ENCODE peak calls at places on chromosomes 3 and 15, in four cellular contexts. T is K562, Q is GM12891, H is GM12878. P is an unnamed sample.

GRCh38 chr3:101868534-101869464 is 19.5 kb downstream of the NFKBIZ start:
- DNase-seq in T (peak), Q (no peak), H (no peak), P (no peak)

GRCh38 chr3:121482651-121483050 is 63.1 kb downstream of the POLQ start:
- DNase-seq in T (no peak), Q (no peak), H (no peak), P (no peak)

GRCh38 chr15:33005582-33005981 is 188.9 kb downstream of the FMN1 start:
- DNase-seq in T (no peak), Q (no peak), H (no peak), P (no peak)

GRCh38 chr3:10951295-10951926 is 41.1 kb upstream of the SLC6A1 start:
- DNase-seq in T (no peak), Q (no peak), H (no peak), P (no peak)

GRCh38 chr3:31213869-31214486 is 318.7 kb upstream of the STT3B start:
- DNase-seq in T (no peak), Q (no peak), H (peak), P (peak)

GRCh38 chr3:127889461-127889863 is 25.6 kb upstream of the KBTBD12 start:
- DNase-seq in T (no peak), Q (no peak), H (no peak), P (no peak)

GRCh38 chr3:81442758-81443456 is 318.5 kb downstream of the GBE1 start:
- DNase-seq in T (no peak), Q (no peak), H (no peak), P (no peak)

GRCh38 chr3:115580566-115580965 is 42.7 kb upstream of the GAP43 start:
- DNase-seq in T (no peak), Q (no peak), H (no peak), P (no peak)

GRCh38 chr3:44179251-44179650 is 62.4 kb upstream of the TOPAZ1 start:
- DNase-seq in T (no peak), Q (no peak), H (no peak), P (no peak)

GRCh38 chr3:105933871-105934270 is 65.1 kb upstream of the CBLB start:
- DNase-seq in T (no peak), Q (no peak), H (no peak), P (no peak)

GRCh38 chr3:11699083-11699427 is 55.3 kb upstream of the VGLL4 start:
- DNase-seq in T (no peak), Q (no peak), H (no peak), P (no peak)

GRCh38 chr3:98726084-98726483 is 37.1 kb upstream of the ST3GAL6 start:
- DNase-seq in T (no peak), Q (no peak), H (no peak), P (no peak)

GRCh38 chr3:182259579-182259978 is 533.7 kb upstream of the ATP11B start:
- DNase-seq in T (no peak), Q (no peak), H (no peak), P (no peak)

GRCh38 chr3:111594781-111595180 is 365 bp downstream of the ZBED2 start:
- DNase-seq in T (no peak), Q (no peak), H (no peak), P (no peak)

GRCh38 chr3:123449092-123449985 is 449 bp upstream of the ADCY5 start:
- DNase-seq in T (peak), Q (peak), H (no peak), P (no peak)

GRCh38 chr15:77825546-77825945 is 192.8 kb upstream of the LINGO1 start:
- DNase-seq in T (no peak), Q (no peak), H (no peak), P (no peak)

GRCh38 chr3:48408823-48409281 is 21.0 kb downstream of the PLXNB1 start:
- DNase-seq in T (no peak), Q (peak), H (no peak), P (no peak)

GRCh38 chr15:75422554-75422953 is 28.9 kb downstream of the SIN3A start:
- DNase-seq in T (no peak), Q (no peak), H (no peak), P (no peak)

GRCh38 chr15:70235347-70235746 is 137.6 kb upstream of the TLE3 start:
- DNase-seq in T (no peak), Q (no peak), H (no peak), P (no peak)

GRCh38 chr3:45332901-45333407 is 55.4 kb upstream of the LARS2 start:
- DNase-seq in T (no peak), Q (no peak), H (no peak), P (no peak)

GRCh38 chr3:59418836-59419235 is 369.0 kb upstream of the CFAP20DC start:
- DNase-seq in T (no peak), Q (no peak), H (no peak), P (no peak)

GRCh38 chr3:71930056-71930991 is 145.4 kb upstream of the PROK2 start:
- DNase-seq in T (peak), Q (peak), H (no peak), P (no peak)

GRCh38 chr15:86629409-86629808 is 549.7 kb downstream of the AGBL1 start:
- DNase-seq in T (no peak), Q (no peak), H (no peak), P (no peak)

GRCh38 chr3:135310317-135310716 is 515.3 kb downstream of the EPHB1 start:
- DNase-seq in T (no peak), Q (no peak), H (peak), P (no peak)

GRCh38 chr3:188338081-188338480 is 184.1 kb downstream of the LPP start:
- DNase-seq in T (no peak), Q (no peak), H (no peak), P (no peak)

GRCh38 chr15:100721758-100722550 is 119.6 kb downstream of the ASB7 start:
- DNase-seq in T (no peak), Q (no peak), H (no peak), P (peak)

GRCh38 chr3:194261581-194262063 is 89.5 kb downstream of the CPN2 start:
- DNase-seq in T (no peak), Q (no peak), H (no peak), P (no peak)

GRCh38 chr3:126126811-126127431 is 43.0 kb upstream of the SLC41A3 start:
- DNase-seq in T (no peak), Q (no peak), H (no peak), P (no peak)

GRCh38 chr3:66362541-66362941 is 138.3 kb downstream of the LRIG1 start:
- DNase-seq in T (no peak), Q (no peak), H (no peak), P (no peak)

GRCh38 chr15:40782609-40783227 is 12.9 kb downstream of the C15orf62 start:
- DNase-seq in T (peak), Q (peak), H (no peak), P (peak)

GRCh38 chr3:16529264-16529663 is 15.8 kb upstream of the RFTN1 start:
- DNase-seq in T (no peak), Q (no peak), H (no peak), P (no peak)

GRCh38 chr3:11238880-11239279 is 33.3 kb upstream of the ATG7 start:
- DNase-seq in T (no peak), Q (no peak), H (no peak), P (no peak)

GRCh38 chr15:82044373-82045178 is 1.2 kb downstream of the MEX3B start:
- DNase-seq in T (peak), Q (peak), H (no peak), P (no peak)
- TF ChIP-seq SPI1 in T (no peak), Q (no peak), H (no peak), P (no peak)

DNA sequence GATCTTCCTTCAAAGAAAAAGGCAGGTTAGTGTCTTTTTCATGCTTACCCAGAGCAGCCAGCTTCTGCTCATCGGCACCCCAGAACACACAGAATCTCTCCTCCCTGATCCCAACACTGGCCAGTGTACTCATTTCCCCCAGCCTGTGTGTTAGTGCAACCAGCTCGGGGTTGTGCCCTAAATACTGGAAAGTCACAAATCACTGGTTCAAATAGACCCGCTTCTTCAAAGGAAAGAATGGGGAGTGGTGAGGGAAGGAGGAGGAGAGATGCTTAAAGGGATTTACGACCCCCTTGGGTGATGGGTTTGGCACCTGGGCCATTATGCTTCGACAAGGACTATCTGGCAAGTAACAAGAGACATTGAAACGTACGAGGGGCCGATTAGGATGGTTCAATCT is 114.0 kb downstream of the FOXB1 start:
- DNase-seq in T (no peak), Q (no peak), H (no peak), P (no peak)
- TF ChIP-seq SPI1 in T (no peak), Q (no peak), H (no peak), P (no peak)

GRCh38 chr3:157129782-157130137 is 30.2 kb downstream of the CCNL1 start:
- DNase-seq in T (no peak), Q (no peak), H (no peak), P (no peak)

GRCh38 chr3:157128771-157129671 is 30.9 kb downstream of the CCNL1 start:
- DNase-seq in T (no peak), Q (no peak), H (no peak), P (no peak)

GRCh38 chr3:157127268-157127667 is 32.7 kb downstream of the CCNL1 start:
- DNase-seq in T (no peak), Q (no peak), H (no peak), P (no peak)

GRCh38 chr3:157126365-157126764 is 33.6 kb downstream of the CCNL1 start:
- DNase-seq in T (no peak), Q (no peak), H (no peak), P (no peak)

DNA sequence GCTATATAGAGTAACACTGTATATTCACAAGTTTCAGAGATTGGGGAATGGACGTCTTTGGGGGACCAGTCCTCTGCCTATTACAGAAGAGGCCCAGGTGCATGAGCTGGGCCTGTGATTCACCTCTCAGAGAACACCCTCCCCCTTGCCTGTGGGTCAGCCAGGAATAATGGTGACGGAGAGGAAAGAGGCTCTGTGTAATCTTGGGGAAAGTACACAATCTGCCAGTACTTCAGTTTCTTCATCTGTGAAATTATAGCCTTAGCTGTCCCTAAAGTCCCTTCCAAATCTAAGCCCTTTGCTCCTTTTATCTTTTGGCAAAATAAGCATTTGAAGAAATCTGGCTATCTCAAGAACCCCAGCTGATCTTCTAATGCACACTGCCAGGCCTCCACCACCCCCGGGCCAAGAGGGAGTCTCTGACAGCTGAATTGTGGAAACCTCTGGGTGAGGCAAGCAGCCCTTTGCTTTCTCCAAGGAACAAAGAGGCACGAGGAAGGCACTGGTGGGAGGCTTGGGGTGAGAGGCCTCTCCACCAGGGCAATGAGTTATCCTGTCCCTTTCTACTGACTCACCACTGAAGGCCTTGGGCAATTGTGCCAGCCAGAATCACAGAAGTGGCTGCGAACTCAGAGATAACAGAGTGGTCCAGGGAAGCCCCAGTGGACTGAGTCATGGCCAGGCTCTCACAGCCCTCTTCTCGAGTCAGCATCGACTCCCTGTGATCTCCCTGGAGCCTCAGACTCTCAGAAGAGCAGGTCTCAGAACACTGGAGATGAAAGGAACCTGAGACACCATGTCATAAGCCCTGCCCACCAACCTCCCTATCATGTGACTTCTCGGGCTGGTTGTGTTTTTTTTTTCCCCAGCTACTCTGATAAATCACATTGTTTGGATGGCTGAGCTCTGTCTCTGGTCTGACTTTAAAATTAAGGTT is 31.8 kb downstream of the CCNL1 start:
- DNase-seq in T (no peak), Q (no peak), H (no peak), P (no peak)
- TF ChIP-seq SPI1 in T (no peak), Q (no peak), H (no peak), P (no peak)

GRCh38 chr15:38688096-38688495 is 123.5 kb upstream of the RASGRP1 start:
- DNase-seq in T (no peak), Q (no peak), H (no peak), P (no peak)
- TF ChIP-seq SPI1 in T (no peak), Q (no peak), H (no peak), P (no peak)

DNA sequence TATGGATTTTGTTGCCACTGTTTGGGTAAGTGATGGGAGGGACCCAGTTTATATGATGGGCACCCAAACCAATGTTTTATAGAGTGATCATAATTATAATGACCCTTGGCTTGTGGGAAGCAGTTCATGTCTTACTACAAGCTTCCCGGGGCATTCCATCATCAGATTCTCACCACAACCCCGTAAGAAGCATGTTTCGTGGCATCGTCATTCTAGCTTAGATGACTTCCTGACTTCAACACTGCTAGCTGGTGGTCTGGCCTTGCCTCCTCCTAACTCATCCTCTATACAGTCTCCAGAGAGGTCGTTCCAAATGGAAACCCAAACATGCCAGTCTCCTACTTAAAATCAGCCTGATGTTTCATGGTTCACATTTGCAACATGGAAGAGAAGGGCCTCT is 226.9 kb downstream of the ADAMTS9 start:
- DNase-seq in T (no peak), Q (no peak), H (no peak), P (no peak)
- TF ChIP-seq SPI1 in T (no peak), Q (no peak), H (no peak), P (no peak)

GRCh38 chr15:90660195-90660995 is 56.8 kb upstream of the BLM start:
- DNase-seq in T (peak), Q (peak), H (peak), P (peak)
- TF ChIP-seq SPI1 in T (no peak), Q (no peak), H (no peak), P (no peak)